ENCODE peak calls at places on chromosome 11, in seven cellular contexts. C is GM12891; V is NCI-H1436 treated with DMSO at 0.1 percent for 48 hours; F is activated T-cell treated with anti-CD3 and anti-CD28 coated beads, Interleukin-2, amount 50 U/mL, for 72 hours; I is ascending aorta; L is stomach; N is stimulated activated CD8-positive, alpha-beta memory T cell treated with anti-CD3 and anti-CD28 coated beads, Interleukin-7, amount 100 ng/mL, for 48 hours. U is an unnamed sample.

GRCh38 chr11:33402066-33402465 is 144.9 kb downstream of the HIPK3 start:
- DNase-seq in C (no peak), V (peak; percentile 19), F (no peak), I (no peak), L (no peak), N (no peak), U (no peak)

GRCh38 chr11:3106736-3107524 is 49.7 kb upstream of the CARS1 start:
- DNase-seq in C (no peak), V (no peak), F (no peak), I (peak; percentile 61), L (peak; percentile 20), N (no peak), U (peak; percentile 63)

GRCh38 chr11:17609536-17610401 is 62.7 kb downstream of the OTOG start:
- DNase-seq in C (no peak), V (no peak), F (no peak), I (no peak), L (no peak), N (no peak), U (no peak)

GRCh38 chr11:97614571-97614970 is 1224.8 kb downstream of the JRKL start:
- DNase-seq in C (no peak), V (no peak), F (no peak), I (no peak), L (no peak), N (no peak), U (no peak)

GRCh38 chr11:35388054-35388453 is 31.3 kb downstream of the SLC1A2 start:
- DNase-seq in C (no peak), V (no peak), F (no peak), I (no peak), L (no peak), N (no peak), U (no peak)

GRCh38 chr11:33863418-33864172 is 28.3 kb downstream of the LMO2 start:
- DNase-seq in C (no peak), V (no peak), F (no peak), I (no peak), L (no peak), N (no peak), U (no peak)

GRCh38 chr11:128318856-128319474 is 268.4 kb downstream of the ETS1 start:
- DNase-seq in C (no peak), V (no peak), F (peak; percentile 90), I (no peak), L (no peak), N (peak; percentile 86), U (no peak)

GRCh38 chr11:11782532-11783110 is 59.2 kb upstream of the USP47 start:
- DNase-seq in C (no peak), V (no peak), F (no peak), I (no peak), L (peak; percentile 90), N (no peak), U (no peak)

GRCh38 chr11:57647368-57647767 is 2.3 kb downstream of the YPEL4 start:
- DNase-seq in C (no peak), V (no peak), F (no peak), I (no peak), L (no peak), N (no peak), U (no peak)

U was measured in coronary artery.